ENCODE peak calls at places on chromosome 10, in five cellular contexts. H, N, W, K and T are unnamed samples.

GRCh38 chr10:13658864-13659685 is 72.3 kb downstream of the PRPF18 start:
- DNase-seq in K (no peak), H (no peak), W (no peak), N (no peak), T (no peak)

GRCh38 chr10:71630168-71630567 is 89.4 kb downstream of the C10orf105 start:
- DNase-seq in N (no peak), W (no peak), K (no peak), H (no peak), T (no peak)

GRCh38 chr10:11529276-11529675 is 82.2 kb downstream of the USP6NL start:
- DNase-seq in N (no peak), W (no peak), K (no peak), H (no peak), T (no peak)

GRCh38 chr10:11476035-11476434 is 135.4 kb downstream of the USP6NL start:
- DNase-seq in K (no peak), W (no peak), N (peak), H (no peak), T (no peak)

GRCh38 chr10:84108797-84109196 is 30.5 kb upstream of the GHITM start:
- DNase-seq in W (no peak), H (no peak), K (no peak), N (no peak), T (no peak)

GRCh38 chr10:125146791-125147604 is 13.4 kb downstream of the CTBP2 start:
- DNase-seq in H (no peak), N (peak), K (no peak), W (no peak), T (no peak)

GRCh38 chr10:132811891-132812481 is 26.0 kb upstream of the NKX6-2 start:
- DNase-seq in W (no peak), K (no peak), N (no peak), H (no peak), T (no peak)

GRCh38 chr10:75801121-75801520 is 369.7 kb downstream of the LRMDA start:
- DNase-seq in K (no peak), W (no peak), H (no peak), N (no peak), T (no peak)

GRCh38 chr10:103783686-103784085 is 71.7 kb downstream of the SH3PXD2A start:
- DNase-seq in W (no peak), N (no peak), K (no peak), H (no peak), T (no peak)

GRCh38 chr10:80288849-80289248 is 609 bp downstream of the MAT1A start:
- DNase-seq in H (no peak), K (no peak), W (no peak), N (no peak), T (no peak)

GRCh38 chr10:5663692-5664427 is 2.5 kb downstream of the ASB13 start:
- DNase-seq in H (no peak), K (no peak), N (no peak), W (no peak), T (no peak)

GRCh38 chr10:110016037-110016436 is 8.3 kb downstream of the ADD3 start:
- DNase-seq in N (no peak), W (no peak), H (no peak), K (no peak), T (no peak)

GRCh38 chr10:119104653-119105024 is 726 bp downstream of the DENND10 start:
- DNase-seq in N (no peak), K (no peak), W (no peak), H (no peak), T (no peak)

GRCh38 chr10:60981012-60981411 is 37.0 kb upstream of the RHOBTB1 start:
- DNase-seq in K (no peak), W (no peak), N (no peak), H (no peak), T (no peak)

GRCh38 chr10:115624448-115624847 is 531.3 kb downstream of the ATRNL1 start:
- DNase-seq in W (no peak), H (no peak), K (no peak), N (no peak), T (no peak)

GRCh38 chr10:96470108-96470743 is 43.5 kb downstream of the TLL2 start:
- DNase-seq in N (peak), K (peak), W (no peak), H (peak), T (no peak)

GRCh38 chr10:94630017-94630688 is 53.4 kb upstream of the CYP2C18 start:
- DNase-seq in H (no peak), K (no peak), W (no peak), N (peak), T (peak)

GRCh38 chr10:114034943-114035645 is 8.6 kb upstream of the ADRB1 start:
- DNase-seq in N (no peak), W (no peak), H (no peak), K (no peak), T (no peak)

GRCh38 chr10:71773221-71773971 is at the start of gene VSIR:
- DNase-seq in N (peak), H (peak), K (peak), W (peak), T (peak)

GRCh38 chr10:70302292-70302691 is 18.5 kb upstream of the NPFFR1 start:
- DNase-seq in K (no peak), W (no peak), H (no peak), N (no peak), T (no peak)

GRCh38 chr10:6486280-6486679 is 93.8 kb downstream of the PRKCQ start:
- DNase-seq in H (no peak), W (no peak), K (no peak), N (no peak), T (no peak)

GRCh38 chr10:10642741-10643280 is 374.9 kb upstream of the CELF2 start:
- DNase-seq in N (no peak), K (no peak), H (no peak), W (no peak), T (no peak)

GRCh38 chr10:7082967-7083366 is 327.9 kb downstream of the SFMBT2 start:
- DNase-seq in H (no peak), K (no peak), W (no peak), N (no peak), T (no peak)

GRCh38 chr10:72011976-72012512 is 47.8 kb downstream of the CHST3 start:
- DNase-seq in N (no peak), H (no peak), K (no peak), W (no peak), T (no peak)

GRCh38 chr10:42781893-42782445 is 626 bp upstream of the BMS1 start:
- DNase-seq in K (no peak), N (no peak), W (no peak), H (no peak), T (no peak)

GRCh38 chr10:114703377-114704125 is 45.5 kb upstream of the ABLIM1 start:
- DNase-seq in H (no peak), N (no peak), K (no peak), W (no peak), T (no peak)

GRCh38 chr10:132255489-132256344 is 52.0 kb downstream of the STK32C start:
- DNase-seq in N (no peak), H (no peak), W (no peak), K (no peak), T (no peak)

GRCh38 chr10:72243822-72244437 is 27.9 kb upstream of the ASCC1 start:
- DNase-seq in W (no peak), N (peak), K (no peak), H (no peak), T (no peak)

GRCh38 chr10:7421519-7421918 is 10.7 kb upstream of the SFMBT2 start:
- DNase-seq in K (no peak), N (no peak), W (no peak), H (no peak), T (no peak)

GRCh38 chr10:71161429-71161828 is 50.9 kb upstream of the UNC5B start:
- DNase-seq in N (no peak), K (no peak), W (no peak), H (no peak), T (peak)

GRCh38 chr10:104337527-104337984 is 709 bp downstream of the ITPRIP start:
- DNase-seq in H (no peak), W (no peak), K (no peak), N (no peak), T (peak)

GRCh38 chr10:49183596-49184542 is 4.3 kb downstream of the TMEM273 start:
- DNase-seq in H (no peak), W (no peak), N (no peak), K (no peak), T (peak)

GRCh38 chr10:43407148-43407575 is 1.8 kb downstream of the HNRNPF start:
- DNase-seq in H (peak), K (no peak), N (peak), W (peak), T (peak)

GRCh38 chr10:68954904-68955303 is 1.1 kb upstream of the DDX21 start:
- DNase-seq in W (no peak), H (no peak), K (no peak), N (no peak), T (no peak)

GRCh38 chr10:96618648-96619047 is 31.8 kb upstream of the TM9SF3 start:
- DNase-seq in N (no peak), W (no peak), K (no peak), H (no peak), T (no peak)

GRCh38 chr10:78588194-78588811 is 480.5 kb upstream of the ZMIZ1 start:
- DNase-seq in K (no peak), N (no peak), H (no peak), W (no peak), T (no peak)

GRCh38 chr10:116848032-116848911 is 1.0 kb upstream of the ENO4 start:
- DNase-seq in K (no peak), N (peak), H (peak), W (no peak), T (no peak)

GRCh38 chr10:62804384-62805138 is at the start of gene ADO:
- DNase-seq in W (peak), H (peak), N (peak), K (peak), T (peak)

GRCh38 chr10:132631348-132631735 is 93.8 kb downstream of the INPP5A start:
- DNase-seq in N (no peak), H (no peak), W (no peak), K (no peak), T (no peak)